ENCODE peak calls at places on chromosomes 6 and 20, in ten cellular contexts. L is SJSA1; Y is mucosa of descending colon; C is BJ; H is CD8-positive, alpha-beta memory T cell; F is stomach; J is OCI-LY7; A is effector memory CD4-positive, alpha-beta T cell; U is lower lobe of right lung; O is brain microvascular endothelial cell. R is an unnamed sample.

GRCh38 chr20:14481863-14482262 is 144.5 kb upstream of the FLRT3 start:
- DNase-seq in L (no peak), Y (no peak), C (peak; percentile 53), H (no peak), F (no peak), J (no peak), A (no peak), U (no peak), O (peak; percentile 78), R (no peak)

GRCh38 chr20:10927011-10927583 is 253.3 kb upstream of the JAG1 start:
- DNase-seq in L (no peak), Y (no peak), C (no peak), H (no peak), F (no peak), J (no peak), A (no peak), U (no peak), O (no peak), R (no peak)

GRCh38 chr6:166075925-166076324 is 91.7 kb downstream of the TBXT start:
- DNase-seq in L (no peak), Y (no peak), C (no peak), H (no peak), F (no peak), J (no peak), A (no peak), U (no peak), O (no peak), R (no peak)

GRCh38 chr6:13545885-13546284 is 28.5 kb upstream of the SIRT5 start:
- DNase-seq in L (no peak), Y (no peak), C (no peak), H (no peak), F (no peak), J (no peak), A (no peak), U (no peak), O (no peak), R (no peak)

GRCh38 chr6:139133272-139133671 is 1.6 kb upstream of the HECA start:
- DNase-seq in L (no peak), Y (no peak), C (no peak), H (peak; percentile 40), F (no peak), J (no peak), A (no peak), U (no peak), O (no peak), R (no peak)

GRCh38 chr6:110777636-110778035 is 37.6 kb downstream of the CDK19 start:
- DNase-seq in L (no peak), Y (no peak), C (no peak), H (no peak), F (no peak), J (no peak), A (no peak), U (no peak), O (no peak), R (no peak)

GRCh38 chr6:78308025-78308424 is 559.3 kb upstream of the IRAK1BP1 start:
- DNase-seq in L (no peak), Y (no peak), C (no peak), H (no peak), F (no peak), J (no peak), A (no peak), U (no peak), O (peak; percentile 24), R (no peak)

GRCh38 chr6:120913519-120913918 is 420.8 kb downstream of the TBC1D32 start:
- DNase-seq in L (no peak), Y (no peak), C (no peak), H (no peak), F (no peak), J (no peak), A (no peak), U (no peak), O (no peak), R (no peak)

GRCh38 chr6:159042003-159042823 is 2.6 kb downstream of the TAGAP start:
- DNase-seq in L (peak; percentile 63), Y (peak; percentile 80), C (no peak), H (peak; percentile 86), F (peak; percentile 77), J (peak; percentile 91), A (peak; percentile 70), U (no peak), O (peak; percentile 45), R (peak; percentile 86)

GRCh38 chr20:36861875-36862801 is 13.8 kb upstream of the TLDC2 start:
- DNase-seq in L (peak; percentile 90), Y (peak; percentile 84), C (peak; percentile 45), H (no peak), F (peak; percentile 52), J (no peak), A (no peak), U (peak; percentile 77), O (peak; percentile 70), R (peak; percentile 78)

DNA sequence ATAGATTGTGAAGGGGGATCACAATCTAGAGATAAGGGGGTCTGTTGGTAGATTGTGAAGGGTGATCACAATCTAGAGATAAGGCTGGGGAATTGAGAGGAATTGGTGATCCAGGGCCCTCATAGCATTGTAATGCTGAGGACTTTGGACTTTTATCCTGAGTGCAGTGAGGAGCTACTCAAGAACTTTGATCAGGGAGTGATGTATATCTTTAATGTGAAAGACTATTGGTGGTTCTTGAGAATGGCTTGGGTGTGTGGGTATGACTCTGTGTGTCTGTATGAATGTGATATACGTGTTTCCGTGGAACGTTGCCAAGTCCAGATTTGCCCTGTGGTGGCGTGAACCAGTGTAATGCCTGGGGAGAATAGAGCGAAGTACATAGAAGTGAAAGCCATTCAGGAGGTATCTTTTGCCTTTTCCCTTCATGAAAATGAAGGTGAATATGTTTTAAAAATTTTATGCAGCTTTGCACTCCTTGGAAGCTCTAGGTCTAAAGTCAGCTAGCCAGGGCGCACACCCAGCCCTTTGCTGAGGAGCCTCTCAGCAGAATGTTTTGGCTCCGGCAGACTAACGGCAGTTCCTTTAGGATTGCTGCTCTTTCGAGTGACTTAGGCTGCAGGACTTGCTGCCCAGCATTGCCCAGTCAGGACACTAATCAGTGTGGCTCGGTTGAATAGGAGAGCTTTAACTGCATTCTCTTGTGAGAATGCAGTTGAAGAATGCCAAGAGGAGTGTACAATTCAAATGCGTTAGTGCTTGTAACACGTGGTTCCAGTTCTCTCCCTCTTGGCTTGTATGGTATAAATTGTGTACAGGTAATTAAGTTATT is 3.5 kb downstream of the ZFAND3 start:
- DNase-seq in L (no peak), Y (peak; percentile 98), C (no peak), H (peak; percentile 21), F (peak; percentile 79), J (no peak), A (peak; percentile 2), U (no peak), O (peak; percentile 14), R (peak; percentile 41)
- H3K4me3 ChIP-seq in L (no peak overlapping the region), Y (no peak overlapping the region), C (no peak overlapping the region), H (no peak overlapping the region), F (peak overlapping the region; percentile 7), J (no peak overlapping the region), A (no peak overlapping the region), U (no peak overlapping the region), O (no peak overlapping the region), R (no peak overlapping the region)

GRCh38 chr20:62236997-62237771 is 1.1 kb upstream of the OSBPL2 start:
- DNase-seq in L (no peak), Y (no peak), C (no peak), H (no peak), F (no peak), J (no peak), A (no peak), U (no peak), O (no peak), R (no peak)
- H3K4me3 ChIP-seq in L (no peak overlapping the region), Y (no peak overlapping the region), C (no peak overlapping the region), H (peak overlapping the region; percentile 65), F (no peak overlapping the region), J (peak overlapping the region; percentile 43), A (no peak overlapping the region), U (no peak overlapping the region), O (no peak overlapping the region), R (no peak overlapping the region)

GRCh38 chr6:20802596-20802995 is 268.3 kb downstream of the CDKAL1 start:
- DNase-seq in L (no peak), Y (no peak), C (no peak), H (no peak), F (no peak), J (no peak), A (no peak), U (no peak), O (no peak), R (no peak)

GRCh38 chr6:20801595-20801994 is 267.3 kb downstream of the CDKAL1 start:
- DNase-seq in L (no peak), Y (no peak), C (no peak), H (no peak), F (no peak), J (no peak), A (no peak), U (no peak), O (no peak), R (no peak)

GRCh38 chr6:20806669-20807068 is 272.4 kb downstream of the CDKAL1 start:
- DNase-seq in L (no peak), Y (no peak), C (no peak), H (no peak), F (no peak), J (no peak), A (no peak), U (no peak), O (no peak), R (no peak)

GRCh38 chr6:20808439-20808838 is 274.2 kb downstream of the CDKAL1 start:
- DNase-seq in L (no peak), Y (no peak), C (no peak), H (no peak), F (no peak), J (no peak), A (no peak), U (no peak), O (no peak), R (no peak)

GRCh38 chr6:20805027-20805426 is 270.8 kb downstream of the CDKAL1 start:
- DNase-seq in L (no peak), Y (no peak), C (no peak), H (no peak), F (no peak), J (no peak), A (no peak), U (no peak), O (no peak), R (no peak)
- H3K4me3 ChIP-seq in L (no peak overlapping the region), Y (no peak overlapping the region), C (no peak overlapping the region), H (no peak overlapping the region), F (no peak overlapping the region), J (no peak overlapping the region), A (no peak overlapping the region), U (no peak overlapping the region), O (no peak overlapping the region), R (no peak overlapping the region)

GRCh38 chr20:44279228-44279627 is 31.8 kb downstream of the FITM2 start:
- DNase-seq in L (peak; percentile 66), Y (no peak), C (no peak), H (no peak), F (no peak), J (no peak), A (no peak), U (no peak), O (peak; percentile 87), R (no peak)
- H3K4me3 ChIP-seq in L (no peak overlapping the region), Y (no peak overlapping the region), C (no peak overlapping the region), H (no peak overlapping the region), F (no peak overlapping the region), J (no peak overlapping the region), A (no peak overlapping the region), U (no peak overlapping the region), O (no peak overlapping the region), R (no peak overlapping the region)